ENCODE peak calls at places on chromosomes 11 and 22, in seven cellular contexts. S is uterus, B is progenitor cell of endocrine pancreas, T is testis, A is Panc1, L is cardiac fibroblast, C is nephron progenitor cell. K is an unnamed sample.

GRCh38 chr22:19292262-19293230 is 1.0 kb upstream of the CLTCL1 start:
- DNase-seq in S (peak), B (no peak), T (peak), L (peak), A (no peak), C (peak), K (no peak)

GRCh38 chr22:44229331-44229730 is 48.6 kb downstream of the PARVG start:
- DNase-seq in T (no peak), L (no peak), C (no peak), B (no peak), S (no peak), A (no peak), K (no peak)

GRCh38 chr11:62392944-62393628 is 25.7 kb upstream of the SCGB1A1 start:
- DNase-seq in A (no peak), C (no peak), T (no peak), B (no peak), S (no peak), L (no peak), K (no peak)

GRCh38 chr11:113690619-113691569 is 15.2 kb downstream of the TMPRSS5 start:
- DNase-seq in B (no peak), T (peak), S (no peak), C (peak), L (peak), A (no peak), K (peak)

GRCh38 chr11:35491231-35491871 is 34.1 kb downstream of the PAMR1 start:
- DNase-seq in S (no peak), C (no peak), A (no peak), L (peak), T (no peak), B (no peak), K (no peak)

GRCh38 chr11:64451856-64452255 is 92.9 kb downstream of the RPS6KA4 start:
- DNase-seq in L (no peak), C (no peak), S (no peak), B (no peak), T (no peak), A (no peak), K (no peak)

GRCh38 chr22:26416670-26417270 is 12.3 kb upstream of the ASPHD2 start:
- DNase-seq in B (no peak), S (no peak), T (no peak), A (no peak), C (no peak), L (peak), K (no peak)

GRCh38 chr11:101862410-101863233 is 52.2 kb upstream of the CEP126 start:
- DNase-seq in C (peak), T (peak), A (no peak), S (no peak), L (peak), B (no peak), K (peak)

GRCh38 chr22:19533857-19534256 is 9.6 kb upstream of the CLDN5 start:
- DNase-seq in B (no peak), S (no peak), L (no peak), C (no peak), A (no peak), T (no peak), K (no peak)

GRCh38 chr22:26586556-26587325 is 3.2 kb downstream of the TPST2 start:
- DNase-seq in T (peak), B (no peak), L (peak), A (no peak), S (no peak), C (no peak), K (no peak)

GRCh38 chr11:10375280-10376048 is 70.6 kb downstream of the ADM start:
- DNase-seq in S (no peak), T (no peak), C (no peak), B (no peak), A (no peak), L (peak), K (no peak)

GRCh38 chr22:49005557-49005956 is 822.1 kb downstream of the BRD1 start:
- DNase-seq in S (no peak), C (no peak), L (no peak), B (no peak), A (no peak), T (no peak), K (no peak)

GRCh38 chr11:29554000-29554399 is 462.8 kb downstream of the KCNA4 start:
- DNase-seq in S (no peak), B (no peak), T (no peak), C (no peak), A (no peak), L (no peak), K (no peak)

GRCh38 chr11:80943226-80943625 is 1502.4 kb upstream of the TENM4 start:
- DNase-seq in A (no peak), S (no peak), B (no peak), T (no peak), C (no peak), L (no peak), K (no peak)

GRCh38 chr22:48091060-48091650 is 1328.7 kb downstream of the TBC1D22A start:
- DNase-seq in L (no peak), C (no peak), B (no peak), A (no peak), T (no peak), S (no peak), K (no peak)

GRCh38 chr11:70067591-70068341 is 10.4 kb upstream of the ANO1 start:
- DNase-seq in S (no peak), A (no peak), C (no peak), L (no peak), T (no peak), B (no peak), K (peak)

GRCh38 chr22:40211481-40212052 is 33.8 kb downstream of the TNRC6B start:
- DNase-seq in L (no peak), T (no peak), A (no peak), C (no peak), B (no peak), S (no peak), K (no peak)

GRCh38 chr11:61955031-61955415 is 4.9 kb downstream of the BEST1 start:
- DNase-seq in L (peak), B (no peak), S (peak), C (peak), T (peak), A (no peak), K (peak)

GRCh38 chr22:42716649-42717127 is 4.0 kb downstream of the A4GALT start:
- DNase-seq in S (no peak), A (no peak), B (no peak), L (no peak), T (no peak), C (no peak), K (no peak)

GRCh38 chr11:12319734-12320387 is 57.5 kb upstream of the PARVA start:
- DNase-seq in L (no peak), T (no peak), S (no peak), B (no peak), C (no peak), A (no peak), K (no peak)

GRCh38 chr22:25775501-25775900 is 33.5 kb downstream of the MYO18B start:
- DNase-seq in T (no peak), L (peak), C (peak), A (no peak), S (no peak), B (no peak), K (peak)

DNA sequence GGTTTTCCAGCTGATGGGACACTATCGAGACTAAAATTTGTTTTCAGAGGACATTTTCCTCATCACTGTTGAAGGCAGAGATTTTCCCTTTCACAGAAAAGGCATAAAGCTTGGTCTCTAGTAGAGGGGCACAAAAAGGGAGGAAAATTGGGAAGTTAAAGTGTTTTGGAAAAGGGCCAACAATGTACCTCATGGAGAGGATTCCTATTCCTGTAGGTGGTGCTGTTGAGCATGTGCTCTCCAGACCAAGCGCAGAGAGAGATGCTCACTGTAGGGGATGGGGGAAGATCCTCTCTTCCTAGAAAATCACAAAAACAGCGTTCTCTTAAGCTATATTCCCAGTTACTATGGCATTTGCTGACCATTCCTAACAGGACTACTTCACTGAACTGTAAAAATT is 44.9 kb downstream of the OR4C46 start:
- DNase-seq in B (no peak), C (no peak), A (no peak), T (no peak), S (no peak), L (no peak), K (no peak)
- TF ChIP-seq CTCF in B (no peak), C (no peak), A (peak), T (no peak), S (no peak), L (no peak), K (no peak)

GRCh38 chr22:23858484-23858815 is 775 bp downstream of the SLC2A11 start:
- DNase-seq in T (no peak), B (no peak), C (no peak), L (no peak), S (no peak), A (no peak), K (no peak)
- TF ChIP-seq CTCF in T (no peak), B (no peak), C (no peak), L (no peak), S (no peak), A (peak), K (no peak)

GRCh38 chr11:66467034-66467659 is 442 bp downstream of the PELI3 start:
- DNase-seq in C (no peak), B (peak), A (no peak), T (peak), S (no peak), L (peak), K (peak)
- TF ChIP-seq CTCF in C (peak), B (peak), A (no peak), T (no peak), S (no peak), L (peak), K (peak)

DNA sequence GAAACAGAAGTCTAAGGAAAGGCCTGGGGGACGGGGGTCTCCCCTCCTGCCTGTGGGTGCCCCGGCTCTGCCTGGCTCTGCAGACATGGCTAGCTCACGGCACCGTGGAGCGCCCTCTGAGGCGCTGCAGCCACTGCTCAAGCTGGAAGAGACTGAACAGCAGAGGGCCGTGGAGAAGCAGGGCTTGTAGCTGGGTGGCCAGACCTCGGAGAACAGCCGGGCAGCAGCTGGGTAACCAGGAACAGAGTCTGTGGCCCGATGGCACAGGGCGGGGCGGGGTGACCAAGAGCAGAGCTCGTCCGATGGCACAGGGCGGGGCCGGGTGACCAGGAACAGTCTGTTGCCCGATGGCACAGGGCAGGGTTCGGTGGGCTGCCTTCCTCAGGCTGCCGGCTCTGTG is 18.1 kb downstream of the RNH1 start:
- DNase-seq in A (no peak), L (no peak), B (no peak), S (no peak), T (no peak), C (no peak), K (no peak)
- TF ChIP-seq CTCF in A (no peak), L (no peak), B (no peak), S (no peak), T (no peak), C (no peak), K (no peak)